ENCODE peak calls at places on chromosome 1, in seven cellular contexts. L is IMR-90, D is mesendoderm, T is neuronal stem cell, I is H1, W is mesenchymal stem cell, R is trophoblast cell. N is an unnamed sample.

GRCh38 chr1:32219022-32219421 is 3.1 kb downstream of the TMEM234 start:
- DNase-seq in L (peak; percentile 48), D (no peak), T (no peak), I (no peak), W (peak; percentile 40), R (no peak), N (no peak)

GRCh38 chr1:248695451-248696132 is 7.0 kb downstream of the OR14I1 start:
- DNase-seq in L (peak; percentile 5), D (no peak), T (no peak), I (no peak), W (no peak), R (peak; percentile 21), N (no peak)

GRCh38 chr1:19665044-19665455 is 375 bp downstream of the HTR6 start:
- DNase-seq in L (no peak), D (no peak), T (no peak), I (no peak), W (no peak), R (no peak), N (no peak)

GRCh38 chr1:203093754-203094410 is 8.1 kb upstream of the MYOG start:
- DNase-seq in L (no peak), D (no peak), T (no peak), I (no peak), W (no peak), R (no peak), N (no peak)

GRCh38 chr1:24963099-24963872 is 33.2 kb upstream of the RUNX3 start:
- DNase-seq in L (no peak), D (no peak), T (no peak), I (no peak), W (no peak), R (no peak), N (no peak)

GRCh38 chr1:39317910-39318633 is 113.6 kb downstream of the MACF1 start:
- DNase-seq in L (no peak), D (peak; percentile 92), T (no peak), I (no peak), W (no peak), R (no peak), N (no peak)

GRCh38 chr1:150150511-150151021 is 850 bp downstream of the PLEKHO1 start:
- DNase-seq in L (no peak), D (peak; percentile 53), T (no peak), I (no peak), W (peak; percentile 43), R (no peak), N (no peak)

GRCh38 chr1:244211559-244211944 is 160.5 kb downstream of the ZBTB18 start:
- DNase-seq in L (peak; percentile 13), D (no peak), T (no peak), I (no peak), W (no peak), R (no peak), N (no peak)

GRCh38 chr1:114330451-114330983 is 176.8 kb upstream of the SYT6 start:
- DNase-seq in L (no peak), D (no peak), T (no peak), I (no peak), W (no peak), R (no peak), N (no peak)

GRCh38 chr1:77994117-77994516 is 10.6 kb upstream of the DNAJB4 start:
- DNase-seq in L (no peak), D (no peak), T (no peak), I (no peak), W (no peak), R (no peak), N (no peak)

GRCh38 chr1:170959385-170959784 is 24.1 kb downstream of the MROH9 start:
- DNase-seq in L (peak; percentile 68), D (no peak), T (no peak), I (no peak), W (no peak), R (no peak), N (no peak)

GRCh38 chr1:227330279-227330678 is 12.0 kb upstream of the CDC42BPA start:
- DNase-seq in L (no peak), D (peak; percentile 30), T (no peak), I (no peak), W (no peak), R (no peak), N (no peak)

GRCh38 chr1:72530646-72531045 is 248.3 kb upstream of the NEGR1 start:
- DNase-seq in L (no peak), D (no peak), T (no peak), I (no peak), W (no peak), R (no peak), N (no peak)

GRCh38 chr1:61539720-61540462 is 185.1 kb downstream of the TM2D1 start:
- DNase-seq in L (no peak), D (no peak), T (no peak), I (no peak), W (no peak), R (no peak), N (no peak)

GRCh38 chr1:32984090-32984828 is 19.6 kb upstream of the RNF19B start:
- DNase-seq in L (peak; percentile 74), D (peak; percentile 68), T (no peak), I (no peak), W (peak; percentile 74), R (no peak), N (peak; percentile 83)

GRCh38 chr1:44808938-44809917 is 905 bp downstream of the BTBD19 start:
- DNase-seq in L (peak; percentile 82), D (peak; percentile 66), T (no peak), I (no peak), W (peak; percentile 90), R (peak; percentile 33), N (peak; percentile 43)

GRCh38 chr1:219427400-219427799 is 185.5 kb downstream of the ZC3H11B start:
- DNase-seq in L (no peak), D (no peak), T (no peak), I (no peak), W (no peak), R (no peak), N (no peak)

GRCh38 chr1:187264995-187265602 is 436.4 kb downstream of the PLA2G4A start:
- DNase-seq in L (peak; percentile 73), D (peak; percentile 75), T (peak; percentile 44), I (no peak), W (peak; percentile 73), R (no peak), N (peak; percentile 49)

GRCh38 chr1:182227864-182228547 is 163.6 kb downstream of the GLUL start:
- DNase-seq in L (no peak), D (no peak), T (no peak), I (no peak), W (no peak), R (no peak), N (no peak)

GRCh38 chr1:105652109-105652508 is 1404.4 kb upstream of the PRMT6 start:
- DNase-seq in L (no peak), D (no peak), T (no peak), I (no peak), W (peak; percentile 1), R (no peak), N (no peak)

GRCh38 chr1:111275079-111275478 is 15.6 kb upstream of the CHIA start:
- DNase-seq in L (peak; percentile 31), D (no peak), T (no peak), I (no peak), W (peak; percentile 1), R (no peak), N (no peak)

GRCh38 chr1:17866451-17867029 is 111.4 kb downstream of the ACTL8 start:
- DNase-seq in L (peak; percentile 95), D (peak; percentile 19), T (no peak), I (no peak), W (peak; percentile 89), R (peak; percentile 67), N (no peak)

GRCh38 chr1:215321802-215322201 is 239.3 kb downstream of the KCNK2 start:
- DNase-seq in L (no peak), D (peak; percentile 5), T (no peak), I (no peak), W (peak; percentile 11), R (peak; percentile 53), N (no peak)

GRCh38 chr1:188170446-188170845 is 1341.7 kb downstream of the PLA2G4A start:
- DNase-seq in L (no peak), D (no peak), T (no peak), I (no peak), W (no peak), R (no peak), N (no peak)

GRCh38 chr1:23598424-23598823 is 39.1 kb upstream of the ID3 start:
- DNase-seq in L (no peak), D (peak; percentile 99), T (peak; percentile 56), I (peak; percentile 86), W (no peak), R (no peak), N (peak; percentile 97)
- H2BK5ac ChIP-seq in L (no peak overlapping the region), D (no peak overlapping the region), T (no peak overlapping the region), I (peak overlapping the region; percentile 99), W (no peak overlapping the region), R (peak overlapping the region; percentile 77), N (no peak overlapping the region)

DNA sequence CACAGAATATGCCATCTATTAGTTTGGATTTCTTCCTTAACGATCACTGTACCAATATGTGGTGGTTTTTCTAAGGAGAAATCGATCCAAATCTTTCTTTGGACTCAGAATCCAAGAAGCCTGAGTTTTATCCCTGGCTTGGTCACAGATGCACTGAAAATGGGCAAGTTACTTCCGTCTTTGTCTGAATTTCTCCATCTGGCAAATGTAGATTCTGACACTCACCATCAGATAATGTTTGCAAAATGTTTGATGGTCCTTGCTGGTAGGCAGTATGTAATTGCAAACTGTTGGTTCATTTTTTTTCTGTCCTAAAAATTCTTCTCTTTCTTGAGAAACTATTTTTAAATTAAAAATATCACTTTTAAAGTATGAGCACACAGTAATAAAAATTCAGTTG is 115.0 kb downstream of the TSEN15 start:
- DNase-seq in L (no peak), D (no peak), T (no peak), I (no peak), W (peak; percentile 29), R (no peak), N (no peak)
- H2BK120ac ChIP-seq in L (no peak overlapping the region), D (no peak overlapping the region), T (no peak overlapping the region), I (no peak overlapping the region), W (no peak overlapping the region), R (no peak overlapping the region), N (no peak overlapping the region)

DNA sequence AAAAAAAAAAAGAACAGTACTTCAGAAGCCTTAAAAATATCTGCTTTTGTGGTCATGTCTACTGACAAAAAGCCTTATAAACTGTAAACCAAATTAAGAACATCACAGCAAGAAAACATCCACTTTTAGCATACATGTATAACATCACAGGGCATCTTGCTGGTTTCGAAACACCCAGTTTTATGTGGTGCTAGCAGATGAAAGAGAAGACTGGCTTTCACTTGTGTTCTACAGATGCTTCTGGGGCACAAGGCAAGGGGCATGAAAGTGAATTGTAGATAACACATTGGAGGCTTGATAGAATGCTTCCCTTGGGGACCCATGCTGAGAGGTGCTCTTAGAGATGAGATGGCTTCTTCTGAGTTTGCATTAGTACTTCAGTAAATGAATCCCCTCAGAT is 543.7 kb upstream of the PKN2 start:
- DNase-seq in L (no peak), D (peak; percentile 3), T (no peak), I (no peak), W (no peak), R (no peak), N (no peak)
- H2BK5ac ChIP-seq in L (no peak overlapping the region), D (no peak overlapping the region), T (no peak overlapping the region), I (no peak overlapping the region), W (no peak overlapping the region), R (no peak overlapping the region), N (no peak overlapping the region)

GRCh38 chr1:21610027-21610426 is 59.1 kb downstream of the RAP1GAP start:
- DNase-seq in L (no peak), D (no peak), T (no peak), I (no peak), W (no peak), R (no peak), N (no peak)
- H2BK120ac ChIP-seq in L (no peak overlapping the region), D (no peak overlapping the region), T (no peak overlapping the region), I (no peak overlapping the region), W (no peak overlapping the region), R (no peak overlapping the region), N (no peak overlapping the region)